ENCODE peak calls at places on chromosomes 2 and 18, in ten cellular contexts. One of them, this sample, is unnamed.

GRCh38 chr2:233471291-233472035 is 95.1 kb downstream of the USP40 start:
- DNase-seq in stomach: peak; percentile 22
- DNase-seq in tibial nerve: no peak
- DNase-seq in K562: no peak
- DNase-seq in suprapubic skin: peak; percentile 43
- DNase-seq in A549: no peak
- DNase-seq in transverse colon: no peak
- DNase-seq in H1: no peak
- DNase-seq in ovary: no peak
- DNase-seq in SK-N-SH: no peak
- DNase-seq in this sample: no peak

GRCh38 chr2:74896232-74896631 is 62.2 kb upstream of the POLE4 start:
- DNase-seq in stomach: no peak
- DNase-seq in tibial nerve: no peak
- DNase-seq in K562: no peak
- DNase-seq in suprapubic skin: no peak
- DNase-seq in A549: no peak
- DNase-seq in transverse colon: no peak
- DNase-seq in H1: no peak
- DNase-seq in ovary: no peak
- DNase-seq in SK-N-SH: no peak
- DNase-seq in this sample: no peak

GRCh38 chr18:35730738-35731370 is 149.3 kb downstream of the GALNT1 start:
- DNase-seq in stomach: no peak
- DNase-seq in tibial nerve: no peak
- DNase-seq in K562: no peak
- DNase-seq in suprapubic skin: no peak
- DNase-seq in A549: no peak
- DNase-seq in transverse colon: no peak
- DNase-seq in H1: no peak
- DNase-seq in ovary: peak; percentile 61
- DNase-seq in SK-N-SH: no peak
- DNase-seq in this sample: no peak

GRCh38 chr2:234949762-234950434 is 1.9 kb upstream of the SH3BP4 start:
- DNase-seq in stomach: no peak
- DNase-seq in tibial nerve: no peak
- DNase-seq in K562: no peak
- DNase-seq in suprapubic skin: no peak
- DNase-seq in A549: no peak
- DNase-seq in transverse colon: no peak
- DNase-seq in H1: no peak
- DNase-seq in ovary: no peak
- DNase-seq in SK-N-SH: no peak
- DNase-seq in this sample: no peak

GRCh38 chr2:162521871-162522655 is 178.1 kb downstream of the GCA start:
- DNase-seq in stomach: no peak
- DNase-seq in tibial nerve: no peak
- DNase-seq in K562: no peak
- DNase-seq in suprapubic skin: no peak
- DNase-seq in A549: no peak
- DNase-seq in transverse colon: no peak
- DNase-seq in H1: no peak
- DNase-seq in ovary: no peak
- DNase-seq in SK-N-SH: no peak
- DNase-seq in this sample: no peak

GRCh38 chr18:36441872-36442271 is 144.4 kb downstream of the FHOD3 start:
- DNase-seq in stomach: no peak
- DNase-seq in tibial nerve: no peak
- DNase-seq in K562: no peak
- DNase-seq in suprapubic skin: no peak
- DNase-seq in A549: no peak
- DNase-seq in transverse colon: no peak
- DNase-seq in H1: no peak
- DNase-seq in ovary: no peak
- DNase-seq in SK-N-SH: no peak
- DNase-seq in this sample: no peak

GRCh38 chr18:22701326-22701725 is 231.8 kb upstream of the RBBP8 start:
- DNase-seq in stomach: no peak
- DNase-seq in tibial nerve: no peak
- DNase-seq in K562: no peak
- DNase-seq in suprapubic skin: no peak
- DNase-seq in A549: no peak
- DNase-seq in transverse colon: no peak
- DNase-seq in H1: no peak
- DNase-seq in ovary: no peak
- DNase-seq in SK-N-SH: no peak
- DNase-seq in this sample: no peak

GRCh38 chr2:45394216-45394615 is 216.9 kb downstream of the SRBD1 start:
- DNase-seq in stomach: no peak
- DNase-seq in tibial nerve: no peak
- DNase-seq in K562: no peak
- DNase-seq in suprapubic skin: no peak
- DNase-seq in A549: no peak
- DNase-seq in transverse colon: no peak
- DNase-seq in H1: no peak
- DNase-seq in ovary: no peak
- DNase-seq in SK-N-SH: no peak
- DNase-seq in this sample: no peak

GRCh38 chr2:114543106-114543806 is 100.8 kb downstream of the DPP10 start:
- DNase-seq in stomach: no peak
- DNase-seq in tibial nerve: peak; percentile 36
- DNase-seq in K562: no peak
- DNase-seq in suprapubic skin: no peak
- DNase-seq in A549: peak; percentile 19
- DNase-seq in transverse colon: peak; percentile 39
- DNase-seq in H1: no peak
- DNase-seq in ovary: peak; percentile 27
- DNase-seq in SK-N-SH: no peak
- DNase-seq in this sample: no peak

GRCh38 chr18:48859311-48860275 is 91.2 kb downstream of the SMAD7 start:
- DNase-seq in stomach: no peak
- DNase-seq in tibial nerve: no peak
- DNase-seq in K562: no peak
- DNase-seq in suprapubic skin: no peak
- DNase-seq in A549: no peak
- DNase-seq in transverse colon: no peak
- DNase-seq in H1: no peak
- DNase-seq in ovary: peak; percentile 57
- DNase-seq in SK-N-SH: peak; percentile 92
- DNase-seq in this sample: no peak

GRCh38 chr2:49306925-49307324 is 152.6 kb upstream of the FSHR start:
- DNase-seq in stomach: no peak
- DNase-seq in tibial nerve: no peak
- DNase-seq in K562: no peak
- DNase-seq in suprapubic skin: no peak
- DNase-seq in A549: peak; percentile 6
- DNase-seq in transverse colon: no peak
- DNase-seq in H1: no peak
- DNase-seq in ovary: no peak
- DNase-seq in SK-N-SH: no peak
- DNase-seq in this sample: no peak

GRCh38 chr2:18626958-18627650 is 37.7 kb upstream of the NT5C1B start:
- DNase-seq in stomach: no peak
- DNase-seq in tibial nerve: no peak
- DNase-seq in K562: no peak
- DNase-seq in suprapubic skin: no peak
- DNase-seq in A549: no peak
- DNase-seq in transverse colon: no peak
- DNase-seq in H1: no peak
- DNase-seq in ovary: no peak
- DNase-seq in SK-N-SH: no peak
- DNase-seq in this sample: no peak

GRCh38 chr18:24632158-24632988 is 171.9 kb downstream of the HRH4 start:
- DNase-seq in stomach: no peak
- DNase-seq in tibial nerve: no peak
- DNase-seq in K562: no peak
- DNase-seq in suprapubic skin: no peak
- DNase-seq in A549: no peak
- DNase-seq in transverse colon: no peak
- DNase-seq in H1: no peak
- DNase-seq in ovary: no peak
- DNase-seq in SK-N-SH: no peak
- DNase-seq in this sample: peak; percentile 81

GRCh38 chr18:36338420-36338933 is 41.0 kb downstream of the FHOD3 start:
- DNase-seq in stomach: no peak
- DNase-seq in tibial nerve: no peak
- DNase-seq in K562: no peak
- DNase-seq in suprapubic skin: no peak
- DNase-seq in A549: no peak
- DNase-seq in transverse colon: no peak
- DNase-seq in H1: no peak
- DNase-seq in ovary: no peak
- DNase-seq in SK-N-SH: peak; percentile 39
- DNase-seq in this sample: peak; percentile 29

GRCh38 chr18:12318334-12318697 is 10.3 kb downstream of the TUBB6 start:
- DNase-seq in stomach: no peak
- DNase-seq in tibial nerve: no peak
- DNase-seq in K562: no peak
- DNase-seq in suprapubic skin: no peak
- DNase-seq in A549: no peak
- DNase-seq in transverse colon: no peak
- DNase-seq in H1: no peak
- DNase-seq in ovary: no peak
- DNase-seq in SK-N-SH: no peak
- DNase-seq in this sample: no peak

GRCh38 chr2:145158051-145158586 is 638.2 kb upstream of the ZEB2 start:
- DNase-seq in stomach: peak; percentile 32
- DNase-seq in tibial nerve: peak; percentile 80
- DNase-seq in K562: no peak
- DNase-seq in suprapubic skin: peak; percentile 79
- DNase-seq in A549: peak; percentile 78
- DNase-seq in transverse colon: peak; percentile 24
- DNase-seq in H1: no peak
- DNase-seq in ovary: peak; percentile 71
- DNase-seq in SK-N-SH: no peak
- DNase-seq in this sample: no peak

GRCh38 chr2:45105050-45105582 is 95.9 kb upstream of the SIX2 start:
- DNase-seq in stomach: no peak
- DNase-seq in tibial nerve: no peak
- DNase-seq in K562: no peak
- DNase-seq in suprapubic skin: no peak
- DNase-seq in A549: no peak
- DNase-seq in transverse colon: no peak
- DNase-seq in H1: no peak
- DNase-seq in ovary: no peak
- DNase-seq in SK-N-SH: no peak
- DNase-seq in this sample: no peak

GRCh38 chr2:950627-950992 is at the start of gene SNTG2:
- DNase-seq in stomach: peak; percentile 43
- DNase-seq in tibial nerve: peak; percentile 11
- DNase-seq in K562: peak; percentile 88
- DNase-seq in suprapubic skin: no peak
- DNase-seq in A549: no peak
- DNase-seq in transverse colon: peak; percentile 48
- DNase-seq in H1: no peak
- DNase-seq in ovary: no peak
- DNase-seq in SK-N-SH: peak; percentile 97
- DNase-seq in this sample: peak; percentile 53
- TF ChIP-seq EP300 in stomach: no peak
- TF ChIP-seq EP300 in tibial nerve: no peak
- TF ChIP-seq EP300 in K562: no peak
- TF ChIP-seq EP300 in suprapubic skin: no peak
- TF ChIP-seq EP300 in A549: no peak
- TF ChIP-seq EP300 in transverse colon: no peak
- TF ChIP-seq EP300 in H1: no peak
- TF ChIP-seq EP300 in ovary: no peak
- TF ChIP-seq EP300 in SK-N-SH: no peak
- TF ChIP-seq EP300 in this sample: no peak

DNA sequence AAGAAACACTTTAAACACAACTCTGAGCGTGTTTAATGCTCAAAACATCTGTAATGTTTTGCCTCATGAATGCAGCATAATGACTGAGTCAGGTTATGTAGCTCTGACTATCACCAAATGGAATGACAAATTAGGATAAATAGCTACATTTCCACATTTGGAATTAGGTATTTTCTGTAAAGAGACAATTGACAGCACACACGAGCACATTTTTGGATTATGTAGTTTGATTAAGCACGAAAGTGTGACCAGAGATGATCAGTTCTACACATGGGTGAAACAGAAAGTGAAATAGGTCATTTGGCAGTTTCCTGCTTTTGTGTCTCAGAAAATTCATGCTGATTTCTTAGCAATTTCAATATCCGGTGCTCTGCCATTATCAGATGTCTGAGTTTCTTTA is 29.0 kb downstream of the LPIN1 start:
- DNase-seq in stomach: no peak
- DNase-seq in tibial nerve: no peak
- DNase-seq in K562: no peak
- DNase-seq in suprapubic skin: no peak
- DNase-seq in A549: no peak
- DNase-seq in transverse colon: no peak
- DNase-seq in H1: no peak
- DNase-seq in ovary: no peak
- DNase-seq in SK-N-SH: no peak
- DNase-seq in this sample: no peak
- TF ChIP-seq EP300 in stomach: no peak
- TF ChIP-seq EP300 in tibial nerve: no peak
- TF ChIP-seq EP300 in K562: no peak
- TF ChIP-seq EP300 in suprapubic skin: no peak
- TF ChIP-seq EP300 in A549: no peak
- TF ChIP-seq EP300 in transverse colon: no peak
- TF ChIP-seq EP300 in H1: no peak
- TF ChIP-seq EP300 in ovary: no peak
- TF ChIP-seq EP300 in SK-N-SH: no peak
- TF ChIP-seq EP300 in this sample: no peak

GRCh38 chr2:199572571-199572970 is 114.8 kb upstream of the SATB2 start:
- DNase-seq in stomach: no peak
- DNase-seq in tibial nerve: no peak
- DNase-seq in K562: no peak
- DNase-seq in suprapubic skin: no peak
- DNase-seq in A549: no peak
- DNase-seq in transverse colon: no peak
- DNase-seq in H1: no peak
- DNase-seq in ovary: no peak
- DNase-seq in SK-N-SH: no peak
- DNase-seq in this sample: no peak

DNA sequence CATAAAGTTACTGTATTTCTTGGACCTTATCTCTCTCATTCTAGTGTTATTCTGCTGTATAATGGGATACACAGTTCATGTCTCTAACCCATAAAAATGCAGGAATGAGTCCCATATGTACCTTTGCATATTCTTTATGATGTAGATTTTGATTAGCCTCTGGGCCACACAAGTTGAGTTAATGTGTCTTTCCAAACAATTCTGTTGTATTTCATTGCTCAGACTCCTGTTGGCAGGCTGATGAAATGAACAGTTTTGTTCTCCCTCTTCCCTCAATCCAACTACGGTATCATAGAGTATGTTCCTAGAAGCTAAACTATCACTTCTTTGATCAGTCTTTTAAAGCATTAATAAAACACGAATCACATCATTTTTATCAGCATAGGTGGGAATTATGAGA is 113.2 kb upstream of the SATB2 start:
- DNase-seq in stomach: no peak
- DNase-seq in tibial nerve: no peak
- DNase-seq in K562: no peak
- DNase-seq in suprapubic skin: no peak
- DNase-seq in A549: no peak
- DNase-seq in transverse colon: no peak
- DNase-seq in H1: no peak
- DNase-seq in ovary: no peak
- DNase-seq in SK-N-SH: no peak
- DNase-seq in this sample: no peak
- TF ChIP-seq EP300 in stomach: no peak
- TF ChIP-seq EP300 in tibial nerve: no peak
- TF ChIP-seq EP300 in K562: no peak
- TF ChIP-seq EP300 in suprapubic skin: no peak
- TF ChIP-seq EP300 in A549: no peak
- TF ChIP-seq EP300 in transverse colon: no peak
- TF ChIP-seq EP300 in H1: no peak
- TF ChIP-seq EP300 in ovary: no peak
- TF ChIP-seq EP300 in SK-N-SH: no peak
- TF ChIP-seq EP300 in this sample: no peak

GRCh38 chr2:222982010-222982908 is 69.7 kb upstream of the KCNE4 start:
- DNase-seq in stomach: peak; percentile 56
- DNase-seq in tibial nerve: peak; percentile 57
- DNase-seq in K562: no peak
- DNase-seq in suprapubic skin: peak; percentile 65
- DNase-seq in A549: peak; percentile 84
- DNase-seq in transverse colon: peak; percentile 18
- DNase-seq in H1: no peak
- DNase-seq in ovary: peak; percentile 49
- DNase-seq in SK-N-SH: peak; percentile 31
- DNase-seq in this sample: peak; percentile 80
- TF ChIP-seq EP300 in stomach: no peak
- TF ChIP-seq EP300 in tibial nerve: no peak
- TF ChIP-seq EP300 in K562: peak; percentile 61
- TF ChIP-seq EP300 in suprapubic skin: no peak
- TF ChIP-seq EP300 in A549: peak; percentile 24
- TF ChIP-seq EP300 in transverse colon: no peak
- TF ChIP-seq EP300 in H1: no peak
- TF ChIP-seq EP300 in ovary: no peak
- TF ChIP-seq EP300 in SK-N-SH: no peak
- TF ChIP-seq EP300 in this sample: no peak

This sample was measured in esophagus muscularis mucosa.